ENCODE peak calls at places on chromosomes 6 and 20, in eight cellular contexts. C, E, L, R, M, B, S and N are unnamed samples. For H3K4me1, the result is how much of the 10 kb centered on the place peaks cover.

GRCh38 chr6:43869091-43869710 is 99.2 kb downstream of the VEGFA start:
- DNase-seq in M (no peak), S (no peak), R (no peak), L (no peak), E (no peak), C (no peak), B (no peak), N (peak)

GRCh38 chr6:106517699-106518098 is 111.6 kb downstream of the RTN4IP1 start:
- DNase-seq in B (no peak), R (no peak), E (no peak), M (no peak), S (no peak), C (no peak), L (no peak), N (no peak)

GRCh38 chr6:160464744-160465143 is 116.6 kb downstream of the SLC22A3 start:
- DNase-seq in R (no peak), L (no peak), B (no peak), M (no peak), E (no peak), S (no peak), C (no peak), N (no peak)

GRCh38 chr20:22402550-22402949 is 181.8 kb downstream of the FOXA2 start:
- DNase-seq in B (no peak), C (no peak), R (no peak), L (no peak), S (no peak), M (no peak), E (no peak), N (no peak)

GRCh38 chr20:47348539-47349142 is 7.9 kb downstream of the ZMYND8 start:
- DNase-seq in M (no peak), C (no peak), E (peak), R (no peak), B (no peak), S (no peak), L (no peak), N (no peak)

GRCh38 chr6:145099713-145100112 is 635.6 kb downstream of the EPM2A start:
- DNase-seq in L (no peak), C (no peak), R (no peak), E (no peak), S (no peak), M (no peak), B (no peak), N (no peak)

GRCh38 chr20:17860306-17861197 is 108.0 kb downstream of the SNX5 start:
- DNase-seq in R (no peak), L (no peak), B (no peak), M (no peak), S (no peak), E (no peak), C (no peak), N (peak)

GRCh38 chr6:348860-349396 is 42.6 kb upstream of the IRF4 start:
- DNase-seq in L (no peak), R (no peak), S (no peak), B (no peak), M (no peak), C (peak), E (no peak), N (peak)

GRCh38 chr6:33746036-33746600 is 587 bp downstream of the IP6K3 start:
- DNase-seq in L (no peak), E (no peak), S (no peak), R (no peak), C (peak), M (no peak), B (no peak), N (no peak)

GRCh38 chr20:63433756-63434531 is 38.5 kb downstream of the KCNQ2 start:
- DNase-seq in M (no peak), R (no peak), S (no peak), E (peak), L (no peak), C (no peak), B (no peak), N (no peak)

GRCh38 chr20:64264091-64264490 is 8.5 kb downstream of the PCMTD2 start:
- DNase-seq in S (no peak), E (no peak), M (no peak), L (no peak), C (no peak), R (no peak), B (no peak), N (no peak)

GRCh38 chr20:19004975-19005374 is 191.4 kb downstream of the SCP2D1 start:
- DNase-seq in L (no peak), M (no peak), R (no peak), C (no peak), E (no peak), B (no peak), S (no peak), N (no peak)

GRCh38 chr6:30813623-30814136 is 69.3 kb upstream of the IER3 start:
- DNase-seq in R (no peak), B (no peak), S (no peak), E (no peak), M (no peak), C (no peak), L (no peak), N (no peak)

GRCh38 chr20:62159835-62160234 is 16.3 kb downstream of the SS18L1 start:
- DNase-seq in R (no peak), L (no peak), C (no peak), M (peak), B (peak), S (no peak), E (no peak), N (no peak)

GRCh38 chr6:20301256-20301655 is 89.0 kb upstream of the MBOAT1 start:
- DNase-seq in R (no peak), E (no peak), B (no peak), L (no peak), M (no peak), S (no peak), C (no peak), N (no peak)

GRCh38 chr6:20306491-20306890 is 94.2 kb upstream of the MBOAT1 start:
- DNase-seq in S (no peak), B (no peak), C (no peak), R (no peak), E (no peak), L (no peak), M (no peak), N (no peak)

GRCh38 chr6:20302168-20302567 is 89.9 kb upstream of the MBOAT1 start:
- DNase-seq in B (no peak), M (no peak), L (no peak), C (no peak), S (no peak), E (no peak), R (no peak), N (no peak)

GRCh38 chr6:20302702-20303251 is 90.5 kb upstream of the MBOAT1 start:
- DNase-seq in E (no peak), S (no peak), B (no peak), M (no peak), R (no peak), L (no peak), C (no peak), N (no peak)
- TF ChIP-seq POLR2AphosphoS5 in E (no peak), S (no peak), B (no peak), M (no peak), R (no peak), L (no peak), C (no peak), N (no peak)

GRCh38 chr20:49983848-49984408 is 1.1 kb downstream of the SNAI1 start:
- DNase-seq in E (no peak), R (no peak), M (no peak), C (peak), B (no peak), S (no peak), L (no peak), N (no peak)

GRCh38 chr20:49985157-49985556 is 2.4 kb downstream of the SNAI1 start:
- DNase-seq in B (no peak), R (no peak), L (no peak), E (no peak), C (no peak), M (no peak), S (no peak), N (no peak)

GRCh38 chr20:49985617-49986016 is 2.8 kb downstream of the SNAI1 start:
- DNase-seq in R (no peak), S (no peak), M (no peak), B (no peak), L (no peak), E (no peak), C (no peak), N (no peak)

GRCh38 chr20:49983123-49983847 is 505 bp downstream of the SNAI1 start:
- DNase-seq in B (no peak), C (no peak), L (no peak), M (no peak), E (no peak), S (no peak), R (no peak), N (no peak)

GRCh38 chr20:49984426-49985153 is 1.8 kb downstream of the SNAI1 start:
- DNase-seq in M (no peak), S (no peak), L (no peak), B (no peak), C (no peak), E (no peak), R (no peak), N (no peak)
- TF ChIP-seq POLR2A in M (no peak), S (no peak), L (no peak), B (no peak), C (no peak), E (no peak), R (no peak), N (no peak)

GRCh38 chr6:25833136-25833535 is 1.3 kb upstream of the SLC17A1 start:
- DNase-seq in B (no peak), E (no peak), M (no peak), R (no peak), C (no peak), S (no peak), L (no peak), N (no peak)

GRCh38 chr6:25832670-25833069 is 818 bp upstream of the SLC17A1 start:
- DNase-seq in B (no peak), E (no peak), S (no peak), L (no peak), C (no peak), M (no peak), R (no peak), N (no peak)

GRCh38 chr6:25835442-25836283 is 3.8 kb upstream of the SLC17A1 start:
- DNase-seq in L (no peak), E (peak), R (no peak), C (no peak), B (no peak), S (no peak), M (no peak), N (no peak)

GRCh38 chr6:25832307-25832662 is 433 bp upstream of the SLC17A1 start:
- DNase-seq in B (no peak), L (no peak), R (no peak), S (no peak), M (no peak), C (no peak), E (no peak), N (no peak)

GRCh38 chr6:25834950-25835349 is 3.1 kb upstream of the SLC17A1 start:
- DNase-seq in B (no peak), S (no peak), R (no peak), L (no peak), C (no peak), E (peak), M (no peak), N (no peak)
- H3K4me1 ChIP-seq in B (under half), S (under half), R (under half), L (under half), C (under half), E (under half), M (under half), N (under half)

GRCh38 chr6:32175322-32175710 is 568 bp downstream of the AGPAT1 start:
- DNase-seq in S (no peak), B (no peak), C (no peak), R (no peak), E (no peak), L (no peak), M (no peak), N (no peak)
- TF ChIP-seq POLR2AphosphoS5 in S (no peak), B (no peak), C (no peak), R (no peak), E (no peak), L (no peak), M (no peak), N (no peak)

GRCh38 chr6:37174515-37175331 is 4.8 kb downstream of the PIM1 start:
- DNase-seq in C (no peak), R (no peak), S (no peak), L (no peak), B (no peak), M (no peak), E (no peak), N (no peak)
- TF ChIP-seq POLR2A in C (no peak), R (no peak), S (no peak), L (no peak), B (no peak), M (no peak), E (no peak), N (no peak)

GRCh38 chr6:135640048-135640447 is 142.5 kb upstream of the AHI1 start:
- DNase-seq in S (no peak), R (no peak), M (no peak), C (no peak), B (no peak), L (no peak), E (no peak), N (no peak)
- H3K4me1 ChIP-seq in S (under half), R (under half), M (under half), C (under half), B (under half), L (under half), E (under half), N (under half)